ENCODE peak calls at places on chromosome 6, in seven cellular contexts. C is tibial nerve, N is transverse colon, E is body of pancreas, B is uterus, Q is IMR-90, P is stomach. S is an unnamed sample.

GRCh38 chr6:148235446-148235845 is 107.2 kb upstream of the SASH1 start:
- DNase-seq in N (no peak), E (no peak), B (no peak), C (no peak), P (no peak), Q (peak; percentile 70), S (no peak)

GRCh38 chr6:89270951-89271721 is 44.0 kb downstream of the GABRR2 start:
- DNase-seq in B (no peak), P (no peak), Q (no peak), E (no peak), N (no peak), C (no peak), S (no peak)

GRCh38 chr6:22716721-22717120 is 147.4 kb downstream of the HDGFL1 start:
- DNase-seq in B (no peak), E (no peak), N (peak; percentile 7), C (no peak), Q (no peak), P (no peak), S (no peak)

GRCh38 chr6:9248125-9248524 is 812.8 kb upstream of the SLC35B3 start:
- DNase-seq in C (no peak), N (no peak), E (no peak), Q (no peak), P (no peak), B (no peak), S (no peak)

GRCh38 chr6:167984144-167984719 is 13.2 kb upstream of the KIF25 start:
- DNase-seq in B (no peak), P (no peak), C (no peak), E (no peak), N (no peak), Q (no peak), S (no peak)

GRCh38 chr6:101640131-101640530 is 246.6 kb downstream of the GRIK2 start:
- DNase-seq in N (no peak), E (no peak), P (no peak), Q (no peak), B (no peak), C (no peak), S (no peak)

GRCh38 chr6:28711325-28711724 is 185.6 kb downstream of the GPX5 start:
- DNase-seq in Q (no peak), E (no peak), B (no peak), C (no peak), N (no peak), P (no peak), S (no peak)

GRCh38 chr6:84766796-84767590 is 2.6 kb upstream of the TBX18 start:
- DNase-seq in B (no peak), P (no peak), N (no peak), C (no peak), Q (no peak), E (no peak), S (no peak)

GRCh38 chr6:105601541-105602174 is 198.8 kb upstream of the PREP start:
- DNase-seq in P (peak; percentile 50), Q (peak; percentile 100), N (peak; percentile 67), E (peak; percentile 19), B (peak; percentile 72), C (peak; percentile 51), S (peak; percentile 91)

GRCh38 chr6:70080443-70081062 is 214.2 kb downstream of the COL19A1 start:
- DNase-seq in E (no peak), P (no peak), Q (no peak), N (no peak), B (no peak), C (no peak), S (no peak)

GRCh38 chr6:63816979-63817436 is 181.4 kb downstream of the PHF3 start:
- DNase-seq in E (no peak), P (no peak), B (no peak), Q (peak; percentile 27), C (no peak), N (no peak), S (no peak)

GRCh38 chr6:170292778-170293164 is 1.9 kb upstream of the DLL1 start:
- DNase-seq in E (no peak), Q (no peak), C (no peak), B (no peak), P (no peak), N (no peak), S (no peak)

GRCh38 chr6:35489995-35490791 is 6.7 kb downstream of the TEAD3 start:
- DNase-seq in C (peak; percentile 39), Q (peak; percentile 81), E (peak; percentile 52), N (peak; percentile 81), B (peak; percentile 96), P (no peak), S (no peak)

GRCh38 chr6:43427406-43428111 is at the start of gene ABCC10:
- DNase-seq in B (peak; percentile 94), E (peak; percentile 96), C (peak; percentile 84), P (peak; percentile 96), Q (peak; percentile 95), N (peak; percentile 96), S (peak; percentile 91)

GRCh38 chr6:31737315-31738047 is 1.2 kb upstream of the CLIC1 start:
- DNase-seq in N (peak; percentile 52), P (no peak), B (no peak), E (no peak), Q (no peak), C (no peak), S (no peak)

GRCh38 chr6:55774542-55775318 is 100.7 kb downstream of the BMP5 start:
- DNase-seq in E (no peak), Q (no peak), N (no peak), P (no peak), B (no peak), C (no peak), S (no peak)

GRCh38 chr6:23927935-23928334 is 198.1 kb upstream of the NRSN1 start:
- DNase-seq in Q (no peak), C (no peak), B (no peak), P (no peak), N (no peak), E (no peak), S (no peak)

GRCh38 chr6:99362644-99363268 is 13.3 kb upstream of the FAXC start:
- DNase-seq in P (no peak), E (no peak), N (no peak), C (no peak), B (no peak), Q (no peak), S (no peak)

GRCh38 chr6:105519954-105520353 is 117.1 kb upstream of the PREP start:
- DNase-seq in N (no peak), P (no peak), B (no peak), Q (no peak), C (no peak), E (no peak), S (no peak)

GRCh38 chr6:38188677-38189335 is 369.3 kb downstream of the ZFAND3 start:
- DNase-seq in N (no peak), Q (no peak), E (no peak), C (no peak), P (no peak), B (no peak), S (peak; percentile 70)
- TF ChIP-seq CTCF in N (no peak), Q (no peak), E (no peak), C (no peak), P (no peak), B (no peak), S (no peak)

GRCh38 chr6:10534418-10534760 is 13.2 kb downstream of the GCNT2 start:
- DNase-seq in Q (no peak), B (no peak), P (no peak), C (no peak), E (no peak), N (no peak), S (peak; percentile 42)
- TF ChIP-seq POLR2A in Q (no peak), B (no peak), P (no peak), C (no peak), E (no peak), N (no peak), S (no peak)

GRCh38 chr6:150233797-150234399 is 91.1 kb downstream of the PPP1R14C start:
- DNase-seq in N (no peak), B (no peak), E (no peak), Q (no peak), P (no peak), C (no peak), S (no peak)

GRCh38 chr6:150230877-150231428 is 88.1 kb downstream of the PPP1R14C start:
- DNase-seq in C (no peak), B (no peak), E (no peak), N (no peak), P (no peak), Q (no peak), S (no peak)

GRCh38 chr6:150231456-150231855 is 88.6 kb downstream of the PPP1R14C start:
- DNase-seq in N (no peak), C (no peak), E (no peak), Q (peak; percentile 57), P (no peak), B (no peak), S (no peak)

GRCh38 chr6:150228067-150228733 is 85.4 kb downstream of the PPP1R14C start:
- DNase-seq in C (no peak), Q (no peak), N (no peak), P (no peak), B (no peak), E (no peak), S (no peak)

DNA sequence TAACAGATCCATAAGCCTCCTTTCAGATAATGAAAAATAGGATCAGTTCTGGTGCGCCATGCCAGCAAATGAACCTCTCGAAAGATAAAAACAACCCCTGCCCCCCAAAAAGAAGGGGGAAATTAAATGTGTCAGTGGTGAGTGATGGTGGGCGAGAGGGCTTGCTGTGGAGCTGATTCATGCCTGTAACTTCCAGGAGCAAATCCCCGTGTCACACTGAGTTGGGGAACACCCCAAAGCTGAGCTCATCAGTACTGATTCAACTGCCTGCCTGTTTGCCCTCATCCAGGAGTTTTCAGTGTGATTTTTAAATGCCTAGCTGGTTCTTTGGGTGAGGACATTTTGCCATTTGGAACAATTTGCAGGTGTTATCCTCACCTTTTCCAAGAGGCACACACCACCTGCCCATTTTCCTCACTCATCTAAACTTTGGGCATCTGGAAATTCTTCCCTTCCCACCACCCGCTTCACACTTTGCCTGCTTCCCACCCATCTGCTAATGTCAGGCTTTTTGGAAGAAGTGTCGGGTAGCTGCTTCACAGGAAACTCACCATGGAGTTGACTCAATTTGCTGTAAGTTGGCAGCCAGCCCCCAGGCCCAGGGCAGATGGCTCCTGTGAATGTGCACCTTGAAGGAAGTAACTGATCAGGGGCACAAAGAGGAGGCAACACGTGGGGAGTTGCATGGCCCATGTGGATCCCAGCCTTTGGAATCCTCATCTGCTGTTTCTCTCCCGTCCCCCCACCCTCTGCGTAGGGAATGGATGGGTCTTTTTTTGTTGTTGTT is 87.1 kb downstream of the PPP1R14C start:
- DNase-seq in E (no peak), P (no peak), C (no peak), Q (peak; percentile 56), N (no peak), B (no peak), S (no peak)
- H3K4me3 ChIP-seq in E (no peak overlapping the region), P (no peak overlapping the region), C (no peak overlapping the region), Q (no peak overlapping the region), N (no peak overlapping the region), B (no peak overlapping the region), S (no peak overlapping the region)

DNA sequence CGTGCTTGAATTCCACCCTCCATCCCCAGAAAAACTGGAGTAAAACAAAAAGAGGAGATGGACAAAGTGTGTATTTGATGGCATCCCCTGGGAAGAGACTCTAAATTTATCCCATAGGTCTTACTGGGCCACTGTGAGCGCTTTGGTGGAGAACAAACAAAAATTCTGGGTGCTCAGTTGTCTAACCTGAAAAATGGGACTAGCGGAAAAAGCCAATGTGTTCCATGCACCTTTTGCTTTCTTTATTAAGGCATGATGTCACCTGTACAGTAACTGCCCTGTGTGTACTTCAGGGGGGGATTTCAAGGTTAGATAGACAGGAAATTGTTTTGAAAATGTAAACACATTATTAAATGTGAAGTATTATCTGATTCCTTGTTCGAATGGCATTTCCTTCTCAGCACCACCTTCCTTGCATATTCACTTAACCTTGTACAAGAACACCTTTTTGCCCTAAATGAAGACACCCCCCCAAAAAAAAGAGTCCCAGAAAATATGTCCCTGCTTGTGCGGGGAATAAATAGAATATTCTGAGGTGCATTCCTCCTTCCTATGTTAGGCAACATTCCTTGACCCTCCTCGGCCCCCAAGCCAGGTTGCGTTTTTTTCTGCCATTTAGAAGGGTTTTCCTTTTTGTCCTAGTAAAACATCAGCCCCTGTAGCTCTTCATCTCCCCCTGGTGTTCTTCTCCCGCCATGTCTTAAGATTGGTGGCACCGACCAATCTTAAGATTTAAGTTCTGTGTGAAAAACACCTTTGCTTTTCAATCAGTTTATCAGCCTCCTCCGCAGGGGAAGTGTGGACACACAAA is 1.1 kb upstream of the EDN1 start:
- DNase-seq in E (peak; percentile 64), P (peak; percentile 62), C (no peak), Q (peak; percentile 74), N (peak; percentile 76), B (peak; percentile 25), S (no peak)
- TF ChIP-seq CTCF in E (peak; percentile 73), P (no peak), C (peak; percentile 63), Q (peak; percentile 90), N (peak; percentile 86), B (peak; percentile 41), S (no peak)